ENCODE peak calls at places on chromosome 22, in nine cellular contexts. H, W, M, I, Z, A, K, N and R are unnamed samples.

GRCh38 chr22:46355996-46356471 is 20.5 kb downstream of the TRMU start:
- DNase-seq in N (peak; percentile 64), H (no peak), K (no peak), I (no peak), A (no peak), W (no peak), Z (no peak), M (no peak), R (no peak)

GRCh38 chr22:28819253-28820096 is 19.1 kb upstream of the XBP1 start:
- DNase-seq in H (peak; percentile 95), A (peak; percentile 71), Z (no peak), K (no peak), I (no peak), W (no peak), N (no peak), M (no peak), R (no peak)

GRCh38 chr22:24834845-24835570 is 29.0 kb downstream of the SGSM1 start:
- DNase-seq in H (no peak), I (no peak), K (no peak), N (no peak), A (peak; percentile 55), W (peak; percentile 23), Z (no peak), M (no peak), R (no peak)

GRCh38 chr22:37484115-37485005 is 1.8 kb downstream of the MFNG start:
- DNase-seq in I (peak; percentile 22), M (peak; percentile 79), K (peak; percentile 97), A (no peak), N (peak; percentile 91), W (no peak), Z (peak; percentile 75), H (peak; percentile 86), R (no peak)

GRCh38 chr22:19962246-19962908 is 20.8 kb upstream of the TXNRD2 start:
- DNase-seq in M (no peak), Z (peak; percentile 52), K (peak; percentile 86), I (peak; percentile 36), N (peak; percentile 88), A (peak; percentile 94), W (peak; percentile 78), H (peak; percentile 87), R (peak; percentile 69)

GRCh38 chr22:49004484-49005399 is 822.9 kb downstream of the BRD1 start:
- DNase-seq in I (no peak), H (no peak), K (no peak), M (no peak), N (peak; percentile 42), W (no peak), Z (no peak), A (no peak), R (no peak)

GRCh38 chr22:45504703-45505341 is 2.1 kb downstream of the FBLN1 start:
- DNase-seq in H (no peak), N (no peak), K (no peak), I (no peak), A (peak; percentile 54), M (no peak), Z (no peak), W (peak; percentile 52), R (peak; percentile 26)

GRCh38 chr22:18998998-18999397 is 62.9 kb upstream of the PRODH start:
- DNase-seq in Z (peak; percentile 1), K (peak; percentile 6), M (no peak), H (no peak), N (no peak), I (no peak), W (no peak), A (no peak), R (peak; percentile 17)

GRCh38 chr22:36027960-36028645 is 521 bp downstream of the RBFOX2 start:
- DNase-seq in Z (peak; percentile 2), N (no peak), M (no peak), H (peak; percentile 52), K (peak; percentile 49), I (peak; percentile 50), A (no peak), W (no peak), R (peak; percentile 12)

GRCh38 chr22:19991645-19992451 is 24.8 kb downstream of the ARVCF start:
- DNase-seq in K (no peak), M (no peak), Z (no peak), I (no peak), N (no peak), W (no peak), H (no peak), A (no peak), R (no peak)

GRCh38 chr22:49234459-49234858 is 593.2 kb downstream of the BRD1 start:
- DNase-seq in Z (no peak), W (no peak), H (no peak), M (no peak), K (no peak), A (no peak), I (no peak), N (no peak), R (no peak)

GRCh38 chr22:26323013-26323412 is 106.0 kb upstream of the ASPHD2 start:
- DNase-seq in A (no peak), M (no peak), W (no peak), Z (no peak), N (no peak), K (no peak), I (no peak), H (no peak), R (no peak)

GRCh38 chr22:37529652-37530345 is 10.6 kb upstream of the CARD10 start:
- DNase-seq in W (no peak), Z (no peak), I (no peak), K (peak; percentile 46), M (no peak), H (no peak), N (no peak), A (no peak), R (no peak)

GRCh38 chr22:30802202-30803166 is 107.8 kb downstream of the OSBP2 start:
- DNase-seq in K (peak; percentile 82), N (peak; percentile 93), W (peak; percentile 93), A (peak; percentile 96), H (peak; percentile 93), M (peak; percentile 73), I (peak; percentile 44), Z (peak; percentile 65), R (peak; percentile 82)

GRCh38 chr22:27213766-27214581 is 556.6 kb downstream of the MIAT start:
- DNase-seq in I (no peak), M (no peak), N (no peak), H (no peak), Z (no peak), A (no peak), W (no peak), K (no peak), R (no peak)

GRCh38 chr22:38192475-38192863 is 9.3 kb upstream of the MAFF start:
- DNase-seq in H (no peak), M (no peak), W (no peak), Z (no peak), K (no peak), I (no peak), N (no peak), A (no peak), R (no peak)

GRCh38 chr22:33300165-33300564 is 242.0 kb upstream of the SYN3 start:
- DNase-seq in N (no peak), I (no peak), Z (no peak), H (no peak), K (no peak), W (no peak), M (no peak), A (no peak), R (no peak)

GRCh38 chr22:48588151-48588880 is 1239.4 kb downstream of the BRD1 start:
- DNase-seq in Z (no peak), W (no peak), N (no peak), A (no peak), I (no peak), H (no peak), K (no peak), M (no peak), R (no peak)

GRCh38 chr22:49139492-49140151 is 688.1 kb downstream of the BRD1 start:
- DNase-seq in Z (no peak), K (no peak), M (no peak), H (no peak), W (no peak), N (no peak), I (no peak), A (no peak), R (no peak)

GRCh38 chr22:29482253-29482652 is 2.2 kb downstream of the NEFH start:
- DNase-seq in Z (no peak), M (no peak), W (no peak), H (no peak), K (no peak), A (no peak), I (no peak), N (no peak), R (no peak)

GRCh38 chr22:47612136-47612910 is 849.9 kb downstream of the TBC1D22A start:
- DNase-seq in A (no peak), H (no peak), I (no peak), W (no peak), M (no peak), N (no peak), K (no peak), Z (no peak), R (no peak)

GRCh38 chr22:40510965-40511364 is 125.6 kb downstream of the MRTFA start:
- DNase-seq in W (no peak), Z (no peak), K (no peak), I (no peak), M (no peak), A (no peak), H (no peak), N (no peak), R (no peak)

GRCh38 chr22:25490869-25491268 is 73.6 kb upstream of the GRK3 start:
- DNase-seq in Z (no peak), W (no peak), K (no peak), H (no peak), N (no peak), M (no peak), I (no peak), A (no peak), R (no peak)

GRCh38 chr22:37077802-37078448 is 26.4 kb downstream of the KCTD17 start:
- DNase-seq in I (no peak), N (peak; percentile 86), A (peak; percentile 78), Z (peak; percentile 92), H (peak; percentile 48), M (no peak), K (peak; percentile 81), W (peak; percentile 47), R (peak; percentile 77)

GRCh38 chr22:46748948-46749681 is 11.1 kb upstream of the CERK start:
- DNase-seq in A (no peak), W (peak; percentile 58), H (no peak), K (peak; percentile 80), M (no peak), I (no peak), Z (no peak), N (peak; percentile 67), R (no peak)

GRCh38 chr22:22450343-22450839 is 58.2 kb downstream of the ZNF280B start:
- DNase-seq in M (no peak), N (no peak), W (no peak), K (no peak), H (peak; percentile 61), I (no peak), A (no peak), Z (no peak), R (no peak)

GRCh38 chr22:45319319-45319675 is 9.6 kb downstream of the FAM118A start:
- DNase-seq in N (no peak), M (no peak), W (peak; percentile 16), H (no peak), K (no peak), Z (no peak), I (no peak), A (peak; percentile 51), R (no peak)

GRCh38 chr22:43273902-43274484 is 69.2 kb downstream of the SCUBE1 start:
- DNase-seq in K (peak; percentile 55), A (peak; percentile 74), N (no peak), W (peak; percentile 55), H (peak; percentile 63), M (no peak), Z (peak; percentile 16), I (no peak), R (peak; percentile 52)

GRCh38 chr22:23251445-23252093 is 71.3 kb downstream of the BCR start:
- DNase-seq in M (no peak), K (peak; percentile 24), N (no peak), Z (no peak), A (peak; percentile 70), I (no peak), W (peak; percentile 18), H (no peak), R (no peak)

GRCh38 chr22:36790648-36791047 is 14.7 kb upstream of the IFT27 start:
- DNase-seq in N (no peak), W (no peak), I (no peak), Z (no peak), M (no peak), H (no peak), A (no peak), K (peak; percentile 86), R (no peak)